ENCODE peak calls at places on chromosomes 13 and 19, in seven cellular contexts. One of them, this sample, is unnamed.

GRCh38 chr19:30719189-30719990 is 347.2 kb downstream of the ZNF536 start:
- DNase-seq in fibroblast of villous mesenchyme: peak
- DNase-seq in IMR-90: no peak
- DNase-seq in mammary epithelial cell: peak
- DNase-seq in lower leg skin: peak
- DNase-seq in stomach: peak
- DNase-seq in endothelial cell: peak
- DNase-seq in this sample: no peak

GRCh38 chr19:19230999-19231398 is 19.2 kb downstream of the NCAN start:
- DNase-seq in endothelial cell: no peak
- DNase-seq in fibroblast of villous mesenchyme: no peak
- DNase-seq in lower leg skin: no peak
- DNase-seq in IMR-90: no peak
- DNase-seq in mammary epithelial cell: no peak
- DNase-seq in stomach: no peak
- DNase-seq in this sample: no peak

GRCh38 chr13:49499889-49500660 is 4.3 kb downstream of the PHF11 start:
- DNase-seq in mammary epithelial cell: peak
- DNase-seq in stomach: no peak
- DNase-seq in IMR-90: peak
- DNase-seq in endothelial cell: no peak
- DNase-seq in fibroblast of villous mesenchyme: peak
- DNase-seq in lower leg skin: no peak
- DNase-seq in this sample: peak

GRCh38 chr19:43432866-43433673 is 18.4 kb downstream of the TEX101 start:
- DNase-seq in endothelial cell: peak
- DNase-seq in fibroblast of villous mesenchyme: peak
- DNase-seq in mammary epithelial cell: peak
- DNase-seq in IMR-90: peak
- DNase-seq in lower leg skin: peak
- DNase-seq in stomach: peak
- DNase-seq in this sample: peak

GRCh38 chr19:41997851-41998229 is 3.8 kb upstream of the ATP1A3 start:
- DNase-seq in endothelial cell: no peak
- DNase-seq in stomach: no peak
- DNase-seq in lower leg skin: no peak
- DNase-seq in mammary epithelial cell: no peak
- DNase-seq in IMR-90: no peak
- DNase-seq in fibroblast of villous mesenchyme: no peak
- DNase-seq in this sample: no peak

GRCh38 chr19:33804021-33804799 is 7.5 kb downstream of the KCTD15 start:
- DNase-seq in mammary epithelial cell: peak
- DNase-seq in endothelial cell: no peak
- DNase-seq in lower leg skin: no peak
- DNase-seq in stomach: peak
- DNase-seq in IMR-90: peak
- DNase-seq in fibroblast of villous mesenchyme: peak
- DNase-seq in this sample: peak

GRCh38 chr13:70523622-70524021 is 415.4 kb upstream of the KLHL1 start:
- DNase-seq in lower leg skin: no peak
- DNase-seq in mammary epithelial cell: no peak
- DNase-seq in fibroblast of villous mesenchyme: no peak
- DNase-seq in endothelial cell: no peak
- DNase-seq in IMR-90: no peak
- DNase-seq in stomach: no peak
- DNase-seq in this sample: no peak

GRCh38 chr13:27607125-27607524 is 13.2 kb downstream of the LNX2 start:
- DNase-seq in stomach: no peak
- DNase-seq in fibroblast of villous mesenchyme: peak
- DNase-seq in endothelial cell: no peak
- DNase-seq in lower leg skin: no peak
- DNase-seq in mammary epithelial cell: peak
- DNase-seq in IMR-90: peak
- DNase-seq in this sample: peak

GRCh38 chr19:38730731-38731589 is 13.3 kb downstream of the CAPN12 start:
- DNase-seq in IMR-90: no peak
- DNase-seq in fibroblast of villous mesenchyme: no peak
- DNase-seq in stomach: no peak
- DNase-seq in mammary epithelial cell: no peak
- DNase-seq in endothelial cell: no peak
- DNase-seq in lower leg skin: peak
- DNase-seq in this sample: no peak

GRCh38 chr13:36887758-36888521 is 32.1 kb downstream of the SMAD9 start:
- DNase-seq in stomach: no peak
- DNase-seq in mammary epithelial cell: no peak
- DNase-seq in fibroblast of villous mesenchyme: no peak
- DNase-seq in lower leg skin: no peak
- DNase-seq in endothelial cell: no peak
- DNase-seq in IMR-90: no peak
- DNase-seq in this sample: no peak

GRCh38 chr13:65342938-65343337 is 1887.2 kb downstream of the PCDH9 start:
- DNase-seq in fibroblast of villous mesenchyme: no peak
- DNase-seq in endothelial cell: no peak
- DNase-seq in mammary epithelial cell: no peak
- DNase-seq in lower leg skin: no peak
- DNase-seq in stomach: no peak
- DNase-seq in IMR-90: peak
- DNase-seq in this sample: no peak

GRCh38 chr13:30974350-30974749 is 41.9 kb downstream of the TEX26 start:
- DNase-seq in endothelial cell: no peak
- DNase-seq in mammary epithelial cell: no peak
- DNase-seq in stomach: no peak
- DNase-seq in IMR-90: no peak
- DNase-seq in fibroblast of villous mesenchyme: no peak
- DNase-seq in lower leg skin: no peak
- DNase-seq in this sample: no peak

GRCh38 chr13:46893820-46894533 is 2.9 kb downstream of the HTR2A start:
- DNase-seq in mammary epithelial cell: peak
- DNase-seq in fibroblast of villous mesenchyme: peak
- DNase-seq in endothelial cell: peak
- DNase-seq in lower leg skin: peak
- DNase-seq in IMR-90: peak
- DNase-seq in stomach: peak
- DNase-seq in this sample: peak

GRCh38 chr13:21486322-21486721 is 27.2 kb upstream of the ZDHHC20 start:
- DNase-seq in stomach: no peak
- DNase-seq in IMR-90: no peak
- DNase-seq in lower leg skin: no peak
- DNase-seq in endothelial cell: no peak
- DNase-seq in mammary epithelial cell: no peak
- DNase-seq in fibroblast of villous mesenchyme: no peak
- DNase-seq in this sample: no peak
- TF ChIP-seq CTCF in stomach: no peak
- TF ChIP-seq CTCF in IMR-90: no peak
- TF ChIP-seq CTCF in lower leg skin: no peak
- TF ChIP-seq CTCF in endothelial cell: no peak
- TF ChIP-seq CTCF in mammary epithelial cell: no peak
- TF ChIP-seq CTCF in fibroblast of villous mesenchyme: no peak
- TF ChIP-seq CTCF in this sample: no peak

GRCh38 chr19:2733930-2734588 is 5.8 kb downstream of the SLC39A3 start:
- DNase-seq in fibroblast of villous mesenchyme: peak
- DNase-seq in IMR-90: no peak
- DNase-seq in mammary epithelial cell: peak
- DNase-seq in lower leg skin: no peak
- DNase-seq in endothelial cell: no peak
- DNase-seq in stomach: no peak
- DNase-seq in this sample: no peak

GRCh38 chr19:2734589-2735288 is 5.1 kb downstream of the SLC39A3 start:
- DNase-seq in endothelial cell: no peak
- DNase-seq in IMR-90: no peak
- DNase-seq in stomach: no peak
- DNase-seq in mammary epithelial cell: no peak
- DNase-seq in fibroblast of villous mesenchyme: no peak
- DNase-seq in lower leg skin: no peak
- DNase-seq in this sample: no peak

GRCh38 chr19:2735374-2735773 is 4.4 kb downstream of the SLC39A3 start:
- DNase-seq in mammary epithelial cell: no peak
- DNase-seq in endothelial cell: no peak
- DNase-seq in fibroblast of villous mesenchyme: no peak
- DNase-seq in stomach: no peak
- DNase-seq in lower leg skin: no peak
- DNase-seq in IMR-90: no peak
- DNase-seq in this sample: no peak

GRCh38 chr19:2739602-2740313 is at the start of gene SLC39A3:
- DNase-seq in stomach: peak
- DNase-seq in mammary epithelial cell: peak
- DNase-seq in fibroblast of villous mesenchyme: peak
- DNase-seq in IMR-90: peak
- DNase-seq in endothelial cell: peak
- DNase-seq in lower leg skin: peak
- DNase-seq in this sample: peak

GRCh38 chr19:2736550-2737190 is 3.1 kb downstream of the SLC39A3 start:
- DNase-seq in lower leg skin: no peak
- DNase-seq in mammary epithelial cell: no peak
- DNase-seq in stomach: no peak
- DNase-seq in fibroblast of villous mesenchyme: no peak
- DNase-seq in IMR-90: no peak
- DNase-seq in endothelial cell: no peak
- DNase-seq in this sample: no peak
- TF ChIP-seq CTCF in lower leg skin: no peak
- TF ChIP-seq CTCF in mammary epithelial cell: no peak
- TF ChIP-seq CTCF in stomach: no peak
- TF ChIP-seq CTCF in fibroblast of villous mesenchyme: no peak
- TF ChIP-seq CTCF in IMR-90: no peak
- TF ChIP-seq CTCF in endothelial cell: no peak
- TF ChIP-seq CTCF in this sample: no peak

DNA sequence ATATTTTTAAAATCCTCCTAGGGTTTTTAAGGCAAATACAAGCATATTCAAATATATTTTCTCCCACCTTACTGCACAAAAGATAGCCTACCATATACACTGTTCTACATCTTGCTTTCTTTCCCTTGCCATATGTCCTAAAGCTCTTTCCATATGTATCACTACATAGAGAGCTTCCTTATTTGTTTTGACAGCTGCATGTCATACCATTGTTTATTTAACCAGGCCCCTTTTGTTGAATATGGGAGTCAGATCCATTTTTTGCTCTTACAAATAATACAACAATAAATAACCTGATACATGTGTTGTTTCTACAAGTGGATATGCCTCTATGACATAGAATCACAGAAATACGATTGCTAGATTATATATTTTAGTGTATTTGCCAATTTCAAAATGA is 32.8 kb upstream of the WDFY2 start:
- DNase-seq in fibroblast of villous mesenchyme: no peak
- DNase-seq in stomach: no peak
- DNase-seq in lower leg skin: no peak
- DNase-seq in endothelial cell: no peak
- DNase-seq in IMR-90: no peak
- DNase-seq in mammary epithelial cell: no peak
- DNase-seq in this sample: no peak
- TF ChIP-seq CTCF in fibroblast of villous mesenchyme: no peak
- TF ChIP-seq CTCF in stomach: no peak
- TF ChIP-seq CTCF in lower leg skin: no peak
- TF ChIP-seq CTCF in endothelial cell: no peak
- TF ChIP-seq CTCF in IMR-90: no peak
- TF ChIP-seq CTCF in mammary epithelial cell: no peak
- TF ChIP-seq CTCF in this sample: no peak

GRCh38 chr13:100645382-100645781 is 29.2 kb downstream of the TMTC4 start:
- DNase-seq in lower leg skin: no peak
- DNase-seq in endothelial cell: no peak
- DNase-seq in IMR-90: no peak
- DNase-seq in stomach: no peak
- DNase-seq in mammary epithelial cell: no peak
- DNase-seq in fibroblast of villous mesenchyme: no peak
- DNase-seq in this sample: no peak

GRCh38 chr13:100646871-100647270 is 27.7 kb downstream of the TMTC4 start:
- DNase-seq in lower leg skin: no peak
- DNase-seq in IMR-90: no peak
- DNase-seq in fibroblast of villous mesenchyme: no peak
- DNase-seq in mammary epithelial cell: no peak
- DNase-seq in stomach: no peak
- DNase-seq in endothelial cell: no peak
- DNase-seq in this sample: no peak

GRCh38 chr13:100648354-100648753 is 26.2 kb downstream of the TMTC4 start:
- DNase-seq in IMR-90: peak
- DNase-seq in fibroblast of villous mesenchyme: no peak
- DNase-seq in stomach: no peak
- DNase-seq in mammary epithelial cell: no peak
- DNase-seq in lower leg skin: no peak
- DNase-seq in endothelial cell: no peak
- DNase-seq in this sample: no peak

GRCh38 chr13:100644328-100644727 is 30.3 kb downstream of the TMTC4 start:
- DNase-seq in endothelial cell: no peak
- DNase-seq in lower leg skin: no peak
- DNase-seq in stomach: no peak
- DNase-seq in IMR-90: peak
- DNase-seq in mammary epithelial cell: no peak
- DNase-seq in fibroblast of villous mesenchyme: peak
- DNase-seq in this sample: no peak

GRCh38 chr13:100646030-100646673 is 28.4 kb downstream of the TMTC4 start:
- DNase-seq in lower leg skin: no peak
- DNase-seq in mammary epithelial cell: peak
- DNase-seq in stomach: peak
- DNase-seq in endothelial cell: peak
- DNase-seq in fibroblast of villous mesenchyme: peak
- DNase-seq in IMR-90: peak
- DNase-seq in this sample: peak
- TF ChIP-seq CTCF in lower leg skin: no peak
- TF ChIP-seq CTCF in mammary epithelial cell: peak
- TF ChIP-seq CTCF in stomach: peak
- TF ChIP-seq CTCF in endothelial cell: peak
- TF ChIP-seq CTCF in fibroblast of villous mesenchyme: peak
- TF ChIP-seq CTCF in IMR-90: peak
- TF ChIP-seq CTCF in this sample: peak

GRCh38 chr19:6020972-6021805 is 43.2 kb upstream of the RANBP3 start:
- DNase-seq in endothelial cell: no peak
- DNase-seq in IMR-90: no peak
- DNase-seq in mammary epithelial cell: no peak
- DNase-seq in stomach: peak
- DNase-seq in fibroblast of villous mesenchyme: no peak
- DNase-seq in lower leg skin: no peak
- DNase-seq in this sample: no peak
- TF ChIP-seq CTCF in endothelial cell: no peak
- TF ChIP-seq CTCF in IMR-90: no peak
- TF ChIP-seq CTCF in mammary epithelial cell: no peak
- TF ChIP-seq CTCF in stomach: no peak
- TF ChIP-seq CTCF in fibroblast of villous mesenchyme: peak
- TF ChIP-seq CTCF in lower leg skin: no peak
- TF ChIP-seq CTCF in this sample: no peak

GRCh38 chr19:46573679-46574522 is 27.2 kb upstream of the CALM3 start:
- DNase-seq in endothelial cell: no peak
- DNase-seq in mammary epithelial cell: no peak
- DNase-seq in fibroblast of villous mesenchyme: no peak
- DNase-seq in IMR-90: no peak
- DNase-seq in lower leg skin: no peak
- DNase-seq in stomach: no peak
- DNase-seq in this sample: no peak

GRCh38 chr19:46574533-46574932 is 26.6 kb upstream of the CALM3 start:
- DNase-seq in lower leg skin: no peak
- DNase-seq in endothelial cell: no peak
- DNase-seq in mammary epithelial cell: no peak
- DNase-seq in stomach: no peak
- DNase-seq in fibroblast of villous mesenchyme: peak
- DNase-seq in IMR-90: no peak
- DNase-seq in this sample: no peak

GRCh38 chr19:46571495-46571894 is 29.6 kb upstream of the CALM3 start:
- DNase-seq in IMR-90: no peak
- DNase-seq in lower leg skin: no peak
- DNase-seq in mammary epithelial cell: peak
- DNase-seq in fibroblast of villous mesenchyme: peak
- DNase-seq in endothelial cell: peak
- DNase-seq in stomach: no peak
- DNase-seq in this sample: peak
- TF ChIP-seq CTCF in IMR-90: peak
- TF ChIP-seq CTCF in lower leg skin: no peak
- TF ChIP-seq CTCF in mammary epithelial cell: no peak
- TF ChIP-seq CTCF in fibroblast of villous mesenchyme: peak
- TF ChIP-seq CTCF in endothelial cell: no peak
- TF ChIP-seq CTCF in stomach: no peak
- TF ChIP-seq CTCF in this sample: peak

GRCh38 chr13:110280231-110280813 is 26.6 kb downstream of the COL4A1 start:
- DNase-seq in lower leg skin: peak
- DNase-seq in fibroblast of villous mesenchyme: no peak
- DNase-seq in endothelial cell: no peak
- DNase-seq in mammary epithelial cell: no peak
- DNase-seq in IMR-90: no peak
- DNase-seq in stomach: no peak
- DNase-seq in this sample: no peak
- TF ChIP-seq CTCF in lower leg skin: no peak
- TF ChIP-seq CTCF in fibroblast of villous mesenchyme: no peak
- TF ChIP-seq CTCF in endothelial cell: no peak
- TF ChIP-seq CTCF in mammary epithelial cell: no peak
- TF ChIP-seq CTCF in IMR-90: no peak
- TF ChIP-seq CTCF in stomach: no peak
- TF ChIP-seq CTCF in this sample: no peak